ENCODE peak calls at places on chromosomes 7 and 10, in ten cellular contexts. X is OCI-LY7, C is skeletal muscle cell, H is fibroblast of pulmonary artery, Q is spleen, M is transverse colon, R is Panc1, F is neural progenitor cell, Y is A549, O is MM.1S. B is an unnamed sample.

GRCh38 chr7:105877736-105878135 is 1.3 kb upstream of the ATXN7L1 start:
- DNase-seq in X (no peak), C (no peak), H (peak), Q (no peak), M (peak), R (no peak), F (no peak), Y (no peak), O (no peak), B (no peak)

GRCh38 chr7:45404622-45405021 is 169.5 kb upstream of the ADCY1 start:
- DNase-seq in X (no peak), C (no peak), H (no peak), Q (no peak), M (no peak), R (no peak), F (no peak), Y (no peak), O (no peak), B (no peak)

GRCh38 chr10:24947304-24948097 is 4.9 kb downstream of the PRTFDC1 start:
- DNase-seq in X (no peak), C (no peak), H (peak), Q (no peak), M (no peak), R (no peak), F (no peak), Y (no peak), O (no peak), B (no peak)

GRCh38 chr10:129546106-129546505 is 79.1 kb downstream of the MGMT start:
- DNase-seq in X (no peak), C (no peak), H (no peak), Q (no peak), M (no peak), R (no peak), F (no peak), Y (no peak), O (no peak), B (no peak)

GRCh38 chr7:84368122-84368521 is 173.5 kb upstream of the SEMA3A start:
- DNase-seq in X (no peak), C (no peak), H (no peak), Q (no peak), M (no peak), R (no peak), F (no peak), Y (no peak), O (no peak), B (no peak)

GRCh38 chr10:67955614-67956013 is 71.2 kb downstream of the SIRT1 start:
- DNase-seq in X (no peak), C (no peak), H (no peak), Q (no peak), M (no peak), R (no peak), F (no peak), Y (no peak), O (no peak), B (no peak)

GRCh38 chr7:106862317-106863183 is 2.5 kb upstream of the PIK3CG start:
- DNase-seq in X (no peak), C (no peak), H (peak), Q (no peak), M (no peak), R (no peak), F (no peak), Y (no peak), O (no peak), B (no peak)

GRCh38 chr10:23824822-23825221 is 384.1 kb upstream of the KIAA1217 start:
- DNase-seq in X (no peak), C (no peak), H (no peak), Q (no peak), M (no peak), R (no peak), F (no peak), Y (no peak), O (no peak), B (no peak)

GRCh38 chr10:9362721-9363120 is 1308.2 kb downstream of the GATA3 start:
- DNase-seq in X (no peak), C (no peak), H (no peak), Q (no peak), M (no peak), R (no peak), F (no peak), Y (no peak), O (no peak), B (no peak)

GRCh38 chr10:110914411-110914810 is 4.6 kb downstream of the BBIP1 start:
- DNase-seq in X (no peak), C (no peak), H (no peak), Q (no peak), M (no peak), R (no peak), F (no peak), Y (no peak), O (no peak), B (no peak)

GRCh38 chr7:93747019-93747418 is 143.5 kb downstream of the TFPI2 start:
- DNase-seq in X (no peak), C (no peak), H (no peak), Q (no peak), M (no peak), R (no peak), F (no peak), Y (no peak), O (no peak), B (no peak)

GRCh38 chr7:106377847-106378361 is 93.1 kb upstream of the NAMPT start:
- DNase-seq in X (no peak), C (no peak), H (no peak), Q (no peak), M (no peak), R (no peak), F (no peak), Y (peak), O (peak), B (no peak)

DNA sequence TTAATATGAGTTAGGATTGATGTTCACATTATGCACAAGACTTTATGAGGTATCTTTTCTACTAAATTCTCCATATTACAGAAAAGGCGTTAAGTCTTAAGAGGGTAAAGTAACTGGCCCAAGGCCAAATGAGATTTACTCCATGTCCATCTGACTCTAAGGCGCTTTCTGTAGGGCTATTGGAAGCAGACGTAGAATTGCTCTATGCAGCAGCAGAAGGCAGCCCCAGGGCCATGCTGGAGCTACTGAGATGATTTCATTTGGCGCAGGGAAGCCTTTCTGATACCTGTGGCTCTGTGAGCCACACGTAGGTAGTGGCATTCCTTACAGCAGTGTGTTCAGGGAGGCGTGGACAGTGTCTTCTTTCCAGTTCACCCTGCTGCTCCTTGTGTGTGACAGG is 133.1 kb downstream of the SH2D4B start:
- DNase-seq in X (no peak), C (no peak), H (no peak), Q (no peak), M (no peak), R (no peak), F (no peak), Y (no peak), O (no peak), B (no peak)
- H3K4me3 ChIP-seq in X (no peak), C (no peak), H (no peak), Q (no peak), M (no peak), R (no peak), F (no peak), Y (no peak), O (no peak), B (no peak)

GRCh38 chr10:71398991-71399375 is 2.3 kb downstream of the CDH23 start:
- DNase-seq in X (no peak), C (no peak), H (no peak), Q (no peak), M (no peak), R (no peak), F (no peak), Y (no peak), O (no peak), B (no peak)
- H3K4me3 ChIP-seq in X (no peak), C (no peak), H (no peak), Q (no peak), M (no peak), R (no peak), F (no peak), Y (no peak), O (no peak), B (no peak)

GRCh38 chr10:119542990-119543813 is 683 bp upstream of the RGS10 start:
- DNase-seq in X (peak), C (no peak), H (peak), Q (peak), M (peak), R (peak), F (peak), Y (peak), O (peak), B (no peak)
- H3K4me3 ChIP-seq in X (peak), C (peak), H (peak), Q (peak), M (peak), R (peak), F (peak), Y (peak), O (peak), B (peak)

GRCh38 chr10:100747061-100747825 is 1.9 kb downstream of the PAX2 start:
- DNase-seq in X (no peak), C (no peak), H (no peak), Q (no peak), M (no peak), R (no peak), F (peak), Y (no peak), O (no peak), B (no peak)
- H3K4me3 ChIP-seq in X (no peak), C (no peak), H (no peak), Q (no peak), M (peak), R (peak), F (peak), Y (no peak), O (no peak), B (no peak)

GRCh38 chr10:100895346-100895745 is 17.4 kb upstream of the SLF2 start:
- DNase-seq in X (no peak), C (no peak), H (no peak), Q (no peak), M (peak), R (no peak), F (no peak), Y (no peak), O (no peak), B (no peak)
- H3K4me3 ChIP-seq in X (no peak), C (no peak), H (no peak), Q (no peak), M (no peak), R (no peak), F (no peak), Y (no peak), O (no peak), B (no peak)

DNA sequence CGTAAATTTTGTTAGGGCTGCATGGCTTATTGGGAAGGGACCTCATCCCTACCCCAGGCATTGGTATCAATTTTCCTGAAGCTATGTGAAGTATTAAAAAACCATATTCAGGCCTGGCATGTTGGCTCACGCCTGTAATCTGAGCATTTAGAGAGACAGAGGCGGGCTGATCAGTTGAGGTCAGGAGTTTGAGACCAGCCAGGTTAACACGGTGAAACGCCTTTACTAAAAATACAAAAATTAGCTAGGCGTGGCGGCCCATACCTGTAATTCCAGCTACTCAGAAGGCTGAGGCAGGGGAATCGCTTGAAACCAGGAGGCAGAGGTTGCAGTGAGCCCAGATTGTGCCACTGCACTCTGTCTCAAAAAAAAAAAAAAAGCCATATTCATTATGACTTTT is 7.1 kb downstream of the TASOR2 start:
- DNase-seq in X (peak), C (no peak), H (no peak), Q (no peak), M (no peak), R (no peak), F (no peak), Y (no peak), O (no peak), B (no peak)
- H3K4me3 ChIP-seq in X (peak), C (no peak), H (peak), Q (no peak), M (no peak), R (no peak), F (peak), Y (peak), O (no peak), B (peak)